ENCODE peak calls at places on chromosomes 13 and 19, in five cellular contexts. I, M, W, T and E are unnamed samples.

GRCh38 chr19:16587031-16588023 is 15.1 kb upstream of the SLC35E1 start:
- DNase-seq in I (no peak), M (peak), T (no peak), W (no peak), E (peak)

GRCh38 chr19:39428309-39429112 is 7.2 kb downstream of the RPS16 start:
- DNase-seq in I (peak), M (no peak), T (no peak), W (peak), E (no peak)

GRCh38 chr19:41302624-41303351 is 7.2 kb upstream of the CCDC97 start:
- DNase-seq in T (no peak), W (no peak), I (no peak), M (peak), E (no peak)

GRCh38 chr13:80239571-80240255 is 101.2 kb downstream of the SPRY2 start:
- DNase-seq in T (no peak), I (no peak), M (no peak), W (no peak), E (no peak)

GRCh38 chr13:72261732-72262131 is 394.7 kb upstream of the DACH1 start:
- DNase-seq in M (no peak), I (no peak), T (no peak), W (no peak), E (no peak)

GRCh38 chr19:5011476-5012238 is 42.7 kb downstream of the KDM4B start:
- DNase-seq in T (no peak), W (no peak), M (no peak), I (no peak), E (no peak)

GRCh38 chr19:54481326-54481930 is 8.3 kb upstream of the CDC42EP5 start:
- DNase-seq in M (no peak), W (peak), I (peak), T (peak), E (peak)

GRCh38 chr13:41897126-41897525 is 63.8 kb downstream of the VWA8 start:
- DNase-seq in M (no peak), I (no peak), T (no peak), W (no peak), E (no peak)

GRCh38 chr13:63190742-63191141 is 1775.1 kb upstream of the PCDH20 start:
- DNase-seq in I (peak), M (no peak), T (no peak), W (no peak), E (no peak)

GRCh38 chr19:31386806-31387205 is 37.6 kb upstream of the TSHZ3 start:
- DNase-seq in T (no peak), I (no peak), W (no peak), M (no peak), E (no peak)

GRCh38 chr19:42764836-42765235 is 642 bp downstream of the PSG8 start:
- DNase-seq in M (no peak), T (no peak), W (no peak), I (no peak), E (no peak)

GRCh38 chr19:42199440-42200115 is 17.9 kb downstream of the DEDD2 start:
- DNase-seq in M (peak), W (no peak), I (no peak), T (peak), E (peak)

GRCh38 chr13:109784590-109785140 is 1.7 kb downstream of the IRS2 start:
- DNase-seq in M (no peak), I (peak), W (peak), T (no peak), E (peak)

GRCh38 chr13:53783466-53783865 is 754.9 kb downstream of the OLFM4 start:
- DNase-seq in M (no peak), I (no peak), W (no peak), T (no peak), E (no peak)

GRCh38 chr13:84917252-84917878 is 881.9 kb downstream of the SLITRK6 start:
- DNase-seq in W (peak), I (peak), T (no peak), M (no peak), E (peak)

GRCh38 chr13:110254151-110254679 is 52.7 kb downstream of the COL4A1 start:
- DNase-seq in T (no peak), W (no peak), M (no peak), I (no peak), E (no peak)

GRCh38 chr13:50474094-50474654 is 369.3 kb downstream of the DLEU7 start:
- DNase-seq in T (no peak), M (no peak), I (no peak), W (no peak), E (no peak)

GRCh38 chr13:95462801-95463200 is 89.7 kb upstream of the CLDN10 start:
- DNase-seq in T (no peak), M (no peak), I (no peak), W (no peak), E (no peak)

GRCh38 chr13:98927954-98928927 is 49.6 kb downstream of the DOCK9 start:
- DNase-seq in W (peak), T (no peak), I (no peak), M (no peak), E (no peak)

GRCh38 chr19:20969898-20970297 is 46.8 kb downstream of the ZNF85 start:
- DNase-seq in I (no peak), T (no peak), W (no peak), M (no peak), E (no peak)

GRCh38 chr13:37306778-37307544 is 201.5 kb upstream of the CSNK1A1L start:
- DNase-seq in M (no peak), T (no peak), I (no peak), W (peak), E (no peak)

GRCh38 chr19:42422576-42423461 is 4.4 kb downstream of the LIPE start:
- DNase-seq in I (no peak), M (no peak), W (no peak), T (no peak), E (peak)

GRCh38 chr19:15280915-15281683 is 48.9 kb upstream of the EPHX3 start:
- DNase-seq in I (peak), W (peak), M (no peak), T (peak), E (no peak)

GRCh38 chr13:110523838-110524237 is 37.7 kb downstream of the RAB20 start:
- DNase-seq in T (no peak), I (no peak), M (no peak), W (no peak), E (no peak)

GRCh38 chr13:29105779-29106178 is 285.6 kb downstream of the MTUS2 start:
- DNase-seq in M (no peak), W (no peak), T (peak), I (peak), E (peak)

GRCh38 chr19:34124828-34125227 is 47.5 kb upstream of the LSM14A start:
- DNase-seq in T (no peak), M (no peak), W (no peak), I (peak), E (no peak)

GRCh38 chr13:99577934-99578917 is 77.0 kb downstream of the TM9SF2 start:
- DNase-seq in W (peak), M (no peak), I (peak), T (no peak), E (peak)

GRCh38 chr13:41028051-41028450 is 8.9 kb upstream of the ELF1 start:
- DNase-seq in I (no peak), T (no peak), M (no peak), W (no peak), E (no peak)

GRCh38 chr19:56831279-56831678 is 9.2 kb downstream of the PEG3 start:
- DNase-seq in M (no peak), T (no peak), I (no peak), W (no peak), E (no peak)
- TF ChIP-seq MYC in M (no peak), T (no peak), I (no peak), W (no peak), E (no peak)

GRCh38 chr19:678791-679388 is 2.7 kb downstream of the FSTL3 start:
- DNase-seq in I (no peak), M (no peak), T (no peak), W (no peak), E (no peak)

GRCh38 chr19:679418-680286 is 3.5 kb downstream of the FSTL3 start:
- DNase-seq in I (peak), W (peak), M (no peak), T (peak), E (peak)

GRCh38 chr19:681638-682037 is 5.4 kb downstream of the FSTL3 start:
- DNase-seq in W (no peak), M (no peak), T (no peak), I (no peak), E (peak)

GRCh38 chr19:681029-681626 is 4.9 kb downstream of the FSTL3 start:
- DNase-seq in I (no peak), M (no peak), W (no peak), T (no peak), E (no peak)

GRCh38 chr19:680287-681028 is 4.3 kb downstream of the FSTL3 start:
- DNase-seq in T (peak), W (peak), I (peak), M (peak), E (peak)
- TF ChIP-seq POLR2A in T (peak), W (no peak), I (peak), M (peak), E (peak)

DNA sequence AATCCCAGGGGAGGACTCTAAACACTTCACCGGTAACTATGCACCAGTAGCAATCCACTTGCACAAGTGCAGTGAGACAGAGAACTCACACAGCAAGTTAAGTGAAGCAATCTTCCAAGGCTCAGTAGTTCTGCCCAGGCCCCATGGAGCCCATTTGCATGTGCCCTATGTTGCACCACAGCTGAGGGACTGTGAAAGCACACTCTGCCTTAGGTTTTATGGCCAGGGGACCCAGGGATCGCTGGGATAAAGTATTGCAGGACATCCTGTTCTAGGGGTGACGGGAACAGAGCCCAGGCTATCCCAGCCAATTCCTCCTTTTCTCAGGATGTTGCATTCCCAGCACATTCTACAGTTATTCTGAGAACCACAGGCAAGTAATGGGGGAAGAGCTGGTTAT is 6.0 kb upstream of the AMER2 start:
- DNase-seq in W (no peak), T (no peak), I (no peak), M (no peak), E (no peak)
- TF ChIP-seq MYC in W (no peak), T (no peak), I (no peak), M (no peak), E (no peak)

DNA sequence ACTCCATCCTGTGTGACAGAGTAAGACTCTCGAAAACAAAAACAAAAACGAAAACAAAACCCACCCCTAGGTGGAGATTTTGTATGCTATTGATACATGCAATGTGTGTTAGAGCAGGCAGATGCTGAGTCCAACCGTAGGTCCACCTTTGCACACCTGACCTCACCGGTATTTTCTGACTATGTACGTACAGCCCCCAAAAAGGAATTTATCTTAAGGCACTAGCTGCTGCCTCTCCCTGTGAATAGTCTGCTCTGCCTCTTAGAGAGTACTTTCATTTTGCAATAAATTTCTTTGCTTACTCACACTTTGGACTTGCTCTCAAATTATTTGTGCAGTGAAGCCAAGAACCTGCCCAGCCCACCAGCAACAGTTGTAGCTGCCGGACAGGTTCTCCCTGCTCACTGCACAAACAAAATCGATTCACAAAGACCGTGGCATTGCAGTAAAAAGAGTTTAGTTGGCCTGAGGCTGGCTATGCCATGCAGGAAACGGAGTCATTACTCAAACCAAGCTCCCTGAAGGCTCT is 8.2 kb upstream of the ZNF77 start:
- DNase-seq in M (no peak), T (no peak), I (no peak), W (no peak), E (no peak)
- TF ChIP-seq POLR2A in M (no peak), T (no peak), I (no peak), W (no peak), E (no peak)

GRCh38 chr13:31174018-31174417 is 12.3 kb upstream of the HSPH1 start:
- DNase-seq in I (no peak), W (no peak), M (no peak), T (no peak), E (no peak)
- TF ChIP-seq MYC in I (no peak), W (no peak), M (no peak), T (no peak), E (no peak)

DNA sequence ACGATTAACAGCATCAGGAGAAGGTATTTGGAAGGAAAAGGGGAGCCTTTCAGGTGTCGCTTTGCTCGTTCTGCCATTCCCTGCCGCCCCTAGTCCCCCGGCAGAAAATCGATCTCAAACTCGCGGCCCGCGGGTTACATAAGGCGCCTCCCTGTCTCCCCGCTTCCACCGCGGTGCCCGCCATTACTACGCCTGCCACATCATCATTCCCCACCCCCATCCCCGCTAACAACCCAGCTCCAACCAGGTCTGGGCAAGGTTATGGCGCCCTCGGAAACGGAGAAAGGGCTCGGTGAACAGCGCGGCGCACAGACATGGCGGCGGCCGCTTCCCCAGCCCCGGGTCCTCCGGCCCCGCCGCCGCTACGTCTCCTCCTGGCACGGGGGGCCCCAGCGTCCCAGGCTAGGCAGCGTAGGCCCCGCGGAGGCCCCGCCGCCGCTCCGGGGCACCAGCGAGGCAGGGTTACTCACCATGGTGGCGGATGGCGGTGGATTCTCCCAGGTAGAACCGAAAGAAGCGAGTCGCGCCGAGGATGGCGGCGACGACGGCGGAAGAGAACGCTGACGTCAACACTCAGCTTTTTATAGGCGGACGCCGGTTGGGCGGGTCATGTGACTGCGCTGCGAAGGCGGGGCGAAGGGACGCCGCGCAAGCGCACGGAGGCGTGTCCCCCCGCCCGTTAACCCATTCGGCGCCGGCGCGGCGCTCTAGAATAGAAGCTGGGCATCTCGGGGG is at the start of gene EEF2:
- DNase-seq in M (peak), I (peak), T (peak), W (peak), E (peak)
- TF ChIP-seq POLR2A in M (peak), I (peak), T (peak), W (peak), E (peak)

GRCh38 chr13:76600086-76600485 is 286.1 kb downstream of the KCTD12 start:
- DNase-seq in M (no peak), I (no peak), T (no peak), W (peak), E (no peak)

GRCh38 chr13:76596216-76596615 is 290.0 kb downstream of the KCTD12 start:
- DNase-seq in W (no peak), T (no peak), I (no peak), M (no peak), E (no peak)

GRCh38 chr13:76594435-76594834 is 291.8 kb downstream of the KCTD12 start:
- DNase-seq in W (no peak), I (no peak), T (no peak), M (no peak), E (no peak)

GRCh38 chr13:76597868-76598267 is 288.3 kb downstream of the KCTD12 start:
- DNase-seq in I (no peak), T (no peak), W (no peak), M (no peak), E (no peak)
- TF ChIP-seq MYC in I (no peak), T (no peak), W (no peak), M (no peak), E (no peak)

GRCh38 chr19:48965033-48965805 is at the start of gene FTL:
- DNase-seq in M (peak), W (peak), T (peak), I (peak), E (peak)
- TF ChIP-seq POLR2A in M (peak), W (peak), T (peak), I (peak), E (peak)

DNA sequence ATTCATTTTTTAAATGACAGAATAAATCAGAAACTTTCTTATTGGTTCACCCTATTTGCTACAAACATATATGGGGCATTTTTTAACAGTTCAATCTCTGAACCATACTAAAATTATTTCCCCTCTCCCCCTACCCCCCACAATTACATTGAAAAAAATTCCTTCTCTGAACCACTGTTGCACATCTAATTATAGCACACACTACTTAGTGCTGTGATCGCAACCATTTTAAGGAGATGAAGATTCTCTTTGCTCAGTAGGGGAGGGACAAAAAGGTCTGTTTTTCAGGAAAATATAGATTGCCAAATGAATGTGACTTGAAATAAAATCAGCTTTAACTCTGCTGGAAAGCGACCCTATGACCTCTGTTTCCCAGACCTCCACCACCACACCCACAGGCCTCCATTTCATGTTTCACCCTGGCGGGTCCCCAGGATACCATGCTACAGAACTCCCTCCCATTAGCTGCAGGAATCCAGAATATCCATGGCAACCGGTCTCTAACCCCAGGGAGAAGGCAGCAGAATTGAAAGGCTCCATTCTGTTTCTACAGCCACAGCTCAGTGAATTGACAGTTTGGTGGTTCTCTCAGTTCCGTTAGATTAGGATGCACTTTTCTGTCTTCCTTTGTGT is 286.4 kb downstream of the TBC1D4 start:
- DNase-seq in W (no peak), I (no peak), T (no peak), M (no peak), E (no peak)
- TF ChIP-seq MYC in W (no peak), I (no peak), T (no peak), M (no peak), E (no peak)